ENCODE peak calls at places on chromosomes 5 and 9, in seven cellular contexts. Y is CD8-positive, alpha-beta T cell; Q is CD4-positive, CD25-positive, alpha-beta regulatory T cell; S is uterus; C is upper lobe of right lung; B is Peyer's patch; A is breast epithelium. F is an unnamed sample.

GRCh38 chr9:3467593-3468219 is 58.1 kb downstream of the RFX3 start:
- DNase-seq in A (no peak), Q (peak; percentile 61), B (no peak), Y (peak; percentile 13), C (no peak), S (peak; percentile 31), F (no peak)

GRCh38 chr5:105924366-105924765 is 1746.4 kb downstream of the EFNA5 start:
- DNase-seq in Y (no peak), A (no peak), C (no peak), S (no peak), B (no peak), Q (no peak), F (no peak)

GRCh38 chr5:137605377-137605776 is 106.3 kb upstream of the SPOCK1 start:
- DNase-seq in S (no peak), B (no peak), A (no peak), C (no peak), Q (no peak), Y (no peak), F (no peak)

GRCh38 chr5:56693220-56693579 is 122.1 kb upstream of the MAP3K1 start:
- DNase-seq in Y (no peak), S (no peak), Q (no peak), B (no peak), C (no peak), A (no peak), F (no peak)

GRCh38 chr5:41508186-41508585 is 2.2 kb downstream of the PLCXD3 start:
- DNase-seq in C (no peak), B (no peak), Y (no peak), S (no peak), A (no peak), Q (no peak), F (no peak)

GRCh38 chr5:143118222-143118621 is 285.3 kb downstream of the NR3C1 start:
- DNase-seq in A (no peak), C (no peak), B (no peak), Q (no peak), S (no peak), Y (no peak), F (no peak)

GRCh38 chr9:88593537-88594185 is 58.7 kb downstream of the NXNL2 start:
- DNase-seq in Q (peak; percentile 53), B (no peak), Y (peak; percentile 13), S (peak; percentile 64), A (no peak), C (no peak), F (no peak)

GRCh38 chr5:168679515-168679920 is 100.3 kb upstream of the PANK3 start:
- DNase-seq in A (peak; percentile 39), C (peak; percentile 68), Y (no peak), B (peak; percentile 70), S (peak; percentile 74), Q (peak; percentile 47), F (no peak)

GRCh38 chr9:137030528-137030927 is 1.4 kb downstream of the FUT7 start:
- DNase-seq in C (peak; percentile 85), Q (no peak), Y (no peak), B (no peak), A (no peak), S (no peak), F (no peak)

GRCh38 chr5:155270737-155271136 is 257.2 kb downstream of the KIF4B start:
- DNase-seq in Y (no peak), A (no peak), Q (no peak), B (no peak), S (no peak), C (no peak), F (no peak)

GRCh38 chr9:137366445-137366810 is 56.5 kb downstream of the EXD3 start:
- DNase-seq in Q (no peak), S (no peak), C (no peak), B (peak; percentile 43), Y (no peak), A (no peak), F (peak; percentile 38)

GRCh38 chr5:91025956-91026355 is 357.2 kb downstream of the ARRDC3 start:
- DNase-seq in S (no peak), Y (no peak), C (no peak), B (no peak), A (no peak), Q (no peak), F (no peak)
- H3K4me1 ChIP-seq in S (no peaks in the 10 kb centered on the region), Y (no peaks in the 10 kb centered on the region), C (peaks cover 11% of the 10 kb centered on the region), B (peaks cover 31% of the 10 kb centered on the region), A (no peaks in the 10 kb centered on the region), Q (no peaks in the 10 kb centered on the region), F (no peaks in the 10 kb centered on the region)

DNA sequence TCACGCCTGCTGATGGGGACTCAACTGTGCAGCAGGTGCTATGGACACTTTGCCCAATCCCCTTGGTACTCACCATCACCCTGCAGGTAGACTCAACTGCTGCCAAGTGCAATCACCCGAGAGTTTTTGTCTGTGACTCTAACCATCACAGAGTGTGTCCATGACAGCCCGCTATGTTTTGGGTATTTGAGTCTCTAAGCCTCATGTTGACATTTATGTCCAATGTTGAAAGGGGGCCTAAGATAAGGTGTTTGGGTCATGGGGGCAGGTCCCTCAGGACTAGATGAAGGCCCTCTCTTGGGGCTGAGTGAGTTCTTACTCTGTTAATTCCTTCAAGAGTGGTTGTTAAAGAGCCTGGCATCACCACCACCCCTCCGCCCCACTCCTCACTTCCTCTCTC is 44.1 kb upstream of the GABRP start:
- DNase-seq in S (no peak), Q (no peak), Y (no peak), C (no peak), A (no peak), B (no peak), F (no peak)
- H3K4me3 ChIP-seq in S (no peak overlapping the region), Q (no peak overlapping the region), Y (no peak overlapping the region), C (no peak overlapping the region), A (no peak overlapping the region), B (no peak overlapping the region), F (no peak overlapping the region)

DNA sequence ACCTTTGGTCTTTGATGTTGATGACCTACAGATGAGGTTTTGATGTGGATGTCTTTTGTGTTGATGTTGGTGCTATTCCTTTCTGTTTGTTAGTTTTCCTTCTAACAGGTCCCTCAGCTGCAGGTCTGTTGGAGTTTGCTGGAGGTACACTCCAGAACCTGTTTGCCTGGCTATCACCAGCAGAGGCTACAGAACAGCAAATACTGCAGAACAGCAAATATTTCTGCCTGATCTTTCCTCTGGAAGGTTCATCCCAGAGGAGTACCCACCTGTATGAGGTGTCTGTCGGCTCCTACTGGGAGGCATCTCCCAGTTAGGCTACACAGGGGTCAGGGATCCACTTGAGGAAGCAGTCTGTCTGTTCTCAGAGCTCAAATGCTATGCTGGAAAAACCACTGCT is 694.5 kb upstream of the CDH6 start:
- DNase-seq in S (no peak), C (no peak), Y (no peak), Q (no peak), B (no peak), A (no peak), F (no peak)
- H3K4me1 ChIP-seq in S (no peaks in the 10 kb centered on the region), C (no peaks in the 10 kb centered on the region), Y (no peaks in the 10 kb centered on the region), Q (no peaks in the 10 kb centered on the region), B (no peaks in the 10 kb centered on the region), A (no peaks in the 10 kb centered on the region), F (peaks cover 6% of the 10 kb centered on the region)

GRCh38 chr5:178389031-178389729 is 156.6 kb upstream of the PHYKPL start:
- DNase-seq in A (no peak), Q (no peak), B (no peak), C (no peak), Y (no peak), S (no peak), F (no peak)

GRCh38 chr5:178392386-178392785 is 159.8 kb upstream of the PHYKPL start:
- DNase-seq in Q (no peak), C (no peak), Y (no peak), S (no peak), A (no peak), B (no peak), F (no peak)

GRCh38 chr5:178392998-178393397 is 160.4 kb upstream of the PHYKPL start:
- DNase-seq in A (no peak), Q (no peak), Y (no peak), B (no peak), C (peak; percentile 34), S (no peak), F (peak; percentile 49)

GRCh38 chr5:178389796-178390195 is 157.2 kb upstream of the PHYKPL start:
- DNase-seq in Q (no peak), C (no peak), B (no peak), A (no peak), Y (no peak), S (no peak), F (no peak)

DNA sequence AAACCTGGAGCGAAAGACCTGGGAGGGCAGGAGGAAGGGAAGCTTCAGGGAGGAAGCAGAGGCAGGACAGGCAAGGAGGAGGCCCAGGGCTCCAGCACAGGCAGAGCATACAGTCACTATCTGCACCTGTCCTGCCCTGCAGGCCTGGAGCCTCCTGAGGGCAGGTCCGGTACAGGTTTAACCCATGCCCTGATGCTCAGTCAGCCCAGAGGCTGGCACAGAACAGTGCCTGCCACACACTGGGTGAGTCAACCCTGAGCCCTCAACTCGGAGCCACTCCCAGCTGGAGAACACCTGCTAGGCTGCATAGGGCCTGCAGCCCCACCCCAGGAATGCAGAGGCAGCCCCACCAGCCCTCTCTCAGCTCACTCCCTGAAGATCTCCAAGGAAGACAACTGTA is 161.5 kb upstream of the PHYKPL start:
- DNase-seq in A (no peak), Y (no peak), B (no peak), S (no peak), Q (no peak), C (peak; percentile 42), F (peak; percentile 56)
- H3K4me3 ChIP-seq in A (no peak overlapping the region), Y (no peak overlapping the region), B (no peak overlapping the region), S (no peak overlapping the region), Q (no peak overlapping the region), C (no peak overlapping the region), F (no peak overlapping the region)

GRCh38 chr5:173753307-173754168 is 134.6 kb upstream of the CPEB4 start:
- DNase-seq in Q (no peak), C (peak; percentile 73), S (no peak), B (no peak), Y (no peak), A (peak; percentile 30), F (no peak)

GRCh38 chr5:173751266-173751600 is 134.8 kb upstream of the BOD1 start:
- DNase-seq in C (no peak), A (no peak), Q (no peak), Y (no peak), S (no peak), B (no peak), F (no peak)

GRCh38 chr5:173752636-173753035 is 135.5 kb upstream of the CPEB4 start:
- DNase-seq in A (no peak), S (no peak), Y (no peak), C (no peak), B (no peak), Q (no peak), F (no peak)

GRCh38 chr5:173747876-173748275 is 131.4 kb upstream of the BOD1 start:
- DNase-seq in S (no peak), B (no peak), Q (no peak), Y (no peak), C (no peak), A (no peak), F (no peak)

GRCh38 chr5:173750538-173751265 is 134.3 kb upstream of the BOD1 start:
- DNase-seq in C (no peak), Q (no peak), Y (no peak), B (no peak), A (no peak), S (no peak), F (no peak)
- H3K4me1 ChIP-seq in C (no peaks in the 10 kb centered on the region), Q (no peaks in the 10 kb centered on the region), Y (no peaks in the 10 kb centered on the region), B (no peaks in the 10 kb centered on the region), A (no peaks in the 10 kb centered on the region), S (no peaks in the 10 kb centered on the region), F (no peaks in the 10 kb centered on the region)

GRCh38 chr5:140869555-140869886 is 764 bp downstream of the PCDHA11 start:
- DNase-seq in C (no peak), A (no peak), Y (no peak), S (no peak), Q (no peak), B (no peak), F (no peak)
- H3K4me3 ChIP-seq in C (no peak overlapping the region), A (peak overlapping the region; percentile 42), Y (no peak overlapping the region), S (no peak overlapping the region), Q (no peak overlapping the region), B (no peak overlapping the region), F (peak overlapping the region; percentile 23)

GRCh38 chr5:132455614-132456115 is 34.9 kb downstream of the IRF1 start:
- DNase-seq in Q (no peak), B (no peak), C (no peak), S (no peak), A (no peak), Y (no peak), F (no peak)
- H3K4me1 ChIP-seq in Q (peaks cover 75% of the 10 kb centered on the region), B (peaks cover 72% of the 10 kb centered on the region), C (peaks cover 52% of the 10 kb centered on the region), S (no peaks in the 10 kb centered on the region), A (peaks cover 3% of the 10 kb centered on the region), Y (peaks cover 83% of the 10 kb centered on the region), F (peaks cover 47% of the 10 kb centered on the region)

F was measured in RWPE2.